ENCODE peak calls at places on chromosomes 11 and 22, in seven cellular contexts. C is stimulated activated CD4-positive, alpha-beta T cell treated with anti-CD3 and anti-CD28 coated beads, TNF-alpha, amount 100 ng/mL, for 1 hour; X is COR-L47; I is effector memory CD4-positive, alpha-beta T cell; M is activated CD8-positive, alpha-beta memory T cell treated with anti-CD3 and anti-CD28 coated beads for 24 hours; E is nephron progenitor cell; N is neural crest cell. B is an unnamed sample.

GRCh38 chr22:45284705-45285305 is at the start of gene UPK3A:
- DNase-seq in C (no peak), X (no peak), I (peak), M (peak), E (peak), N (peak), B (no peak)

GRCh38 chr11:86519064-86519911 is 144.6 kb downstream of the CCDC81 start:
- DNase-seq in C (no peak), X (peak), I (no peak), M (no peak), E (no peak), N (no peak), B (no peak)

GRCh38 chr11:85658180-85658579 is 6.7 kb downstream of the CREBZF start:
- DNase-seq in C (no peak), X (no peak), I (no peak), M (no peak), E (no peak), N (no peak), B (no peak)

GRCh38 chr11:107565219-107565937 is at the start of gene ALKBH8:
- DNase-seq in C (peak), X (peak), I (peak), M (peak), E (peak), N (peak), B (peak)

GRCh38 chr11:66183581-66184048 is 84.8 kb upstream of the RAB1B start:
- DNase-seq in C (no peak), X (no peak), I (peak), M (no peak), E (no peak), N (no peak), B (no peak)

GRCh38 chr11:12695878-12696277 is 21.7 kb downstream of the TEAD1 start:
- DNase-seq in C (no peak), X (no peak), I (no peak), M (no peak), E (no peak), N (no peak), B (peak)

GRCh38 chr11:75371930-75372876 is 20.7 kb upstream of the ARRB1 start:
- DNase-seq in C (no peak), X (peak), I (no peak), M (no peak), E (no peak), N (no peak), B (no peak)

GRCh38 chr11:35418847-35419712 is at the start of gene SLC1A2:
- DNase-seq in C (no peak), X (peak), I (no peak), M (no peak), E (peak), N (peak), B (no peak)

GRCh38 chr11:87391501-87391900 is 353.8 kb downstream of the TMEM135 start:
- DNase-seq in C (no peak), X (no peak), I (no peak), M (no peak), E (no peak), N (no peak), B (no peak)

GRCh38 chr11:7964873-7965272 is 374 bp downstream of the NLRP10 start:
- DNase-seq in C (no peak), X (no peak), I (no peak), M (no peak), E (no peak), N (no peak), B (no peak)

GRCh38 chr11:64665381-64665780 is 57.6 kb downstream of the NRXN2 start:
- DNase-seq in C (no peak), X (peak), I (no peak), M (no peak), E (no peak), N (no peak), B (no peak)

GRCh38 chr11:86726118-86726748 is 53.8 kb upstream of the ME3 start:
- DNase-seq in C (no peak), X (no peak), I (no peak), M (no peak), E (no peak), N (no peak), B (no peak)

GRCh38 chr22:37905534-37906363 is at the start of gene MICALL1:
- DNase-seq in C (no peak), X (peak), I (peak), M (peak), E (peak), N (peak), B (peak)

GRCh38 chr11:47047972-47048371 is 111.4 kb downstream of the CSTPP1 start:
- DNase-seq in C (no peak), X (no peak), I (no peak), M (no peak), E (no peak), N (no peak), B (no peak)

GRCh38 chr11:9821008-9821752 is 157.3 kb downstream of the SWAP70 start:
- DNase-seq in C (no peak), X (no peak), I (no peak), M (no peak), E (no peak), N (no peak), B (no peak)

GRCh38 chr11:122743949-122744876 is 88.7 kb downstream of the UBASH3B start:
- DNase-seq in C (peak), X (no peak), I (peak), M (peak), E (no peak), N (no peak), B (no peak)

GRCh38 chr11:34640050-34640971 is 19.4 kb downstream of the EHF start:
- DNase-seq in C (no peak), X (no peak), I (no peak), M (no peak), E (no peak), N (no peak), B (no peak)

GRCh38 chr11:100528872-100529416 is 158.1 kb upstream of the ARHGAP42 start:
- DNase-seq in C (no peak), X (no peak), I (no peak), M (no peak), E (no peak), N (no peak), B (no peak)

GRCh38 chr11:79253280-79253679 is 187.6 kb downstream of the TENM4 start:
- DNase-seq in C (no peak), X (no peak), I (no peak), M (no peak), E (no peak), N (no peak), B (no peak)

GRCh38 chr11:36412781-36413383 is 97.2 kb downstream of the TRAF6 start:
- DNase-seq in C (no peak), X (no peak), I (no peak), M (no peak), E (no peak), N (no peak), B (no peak)

GRCh38 chr11:69892986-69893555 is 73.9 kb upstream of the FGF3 start:
- DNase-seq in C (no peak), X (no peak), I (no peak), M (no peak), E (no peak), N (no peak), B (no peak)

GRCh38 chr11:32949739-32950138 is 57.1 kb downstream of the QSER1 start:
- DNase-seq in C (no peak), X (no peak), I (no peak), M (no peak), E (no peak), N (no peak), B (no peak)

GRCh38 chr11:105265859-105266258 is 126.3 kb upstream of the CARD18 start:
- DNase-seq in C (no peak), X (no peak), I (no peak), M (no peak), E (no peak), N (no peak), B (no peak)

GRCh38 chr11:45079943-45080719 is 66.3 kb upstream of the PRDM11 start:
- DNase-seq in C (peak), X (no peak), I (peak), M (peak), E (no peak), N (no peak), B (no peak)

GRCh38 chr11:3947084-3947483 is 91.6 kb downstream of the STIM1 start:
- DNase-seq in C (peak), X (no peak), I (peak), M (peak), E (no peak), N (no peak), B (peak)

GRCh38 chr22:25120093-25120561 is 79.5 kb upstream of the CRYBB3 start:
- DNase-seq in C (no peak), X (no peak), I (no peak), M (no peak), E (no peak), N (no peak), B (peak)

GRCh38 chr11:130110325-130111108 is 40.8 kb downstream of the APLP2 start:
- DNase-seq in C (no peak), X (no peak), I (no peak), M (no peak), E (no peak), N (no peak), B (no peak)

B was measured in SJCRH30.